ENCODE peak calls at places on chromosome 16, in five cellular contexts. S, O, D, U and H are unnamed samples. For H3K4me1, the result is how much of the 10 kb centered on the place peaks cover.

GRCh38 chr16:25264599-25264998 is 7.0 kb upstream of the ZKSCAN2 start:
- DNase-seq in S (no peak), O (no peak), D (no peak), U (peak), H (peak)

GRCh38 chr16:65476556-65476955 is 354.7 kb upstream of the CDH11 start:
- DNase-seq in S (no peak), O (no peak), D (no peak), U (no peak), H (no peak)

GRCh38 chr16:59988591-59988990 is 1254.5 kb upstream of the GOT2 start:
- DNase-seq in S (no peak), O (no peak), D (no peak), U (no peak), H (no peak)

GRCh38 chr16:89593841-89594240 is 18.3 kb downstream of the CPNE7 start:
- DNase-seq in S (no peak), O (no peak), D (no peak), U (no peak), H (no peak)

GRCh38 chr16:3121843-3122467 is 9.6 kb downstream of the ZNF205 start:
- DNase-seq in S (no peak), O (no peak), D (no peak), U (no peak), H (no peak)

GRCh38 chr16:17238285-17239028 is 232.3 kb downstream of the XYLT1 start:
- DNase-seq in S (no peak), O (no peak), D (no peak), U (no peak), H (no peak)

GRCh38 chr16:75341934-75342811 is 90.7 kb upstream of the BCAR1 start:
- DNase-seq in S (no peak), O (no peak), D (no peak), U (no peak), H (peak)

GRCh38 chr16:87441886-87442580 is 49.9 kb downstream of the MAP1LC3B start:
- DNase-seq in S (no peak), O (no peak), D (no peak), U (no peak), H (no peak)

GRCh38 chr16:72108353-72109102 is 14.9 kb downstream of the DHX38 start:
- DNase-seq in S (no peak), O (no peak), D (no peak), U (no peak), H (no peak)

GRCh38 chr16:66354321-66354854 is 12.1 kb upstream of the CDH5 start:
- DNase-seq in S (no peak), O (no peak), D (no peak), U (no peak), H (no peak)

GRCh38 chr16:1526608-1527555 is 6.6 kb upstream of the TMEM204 start:
- DNase-seq in S (no peak), O (no peak), D (no peak), U (no peak), H (no peak)

GRCh38 chr16:73505178-73505968 is 457.4 kb upstream of the ZFHX3 start:
- DNase-seq in S (no peak), O (no peak), D (no peak), U (no peak), H (no peak)

GRCh38 chr16:70749006-70749678 is 51.8 kb downstream of the VAC14 start:
- DNase-seq in S (no peak), O (no peak), D (no peak), U (no peak), H (no peak)

GRCh38 chr16:71645450-71645849 is 19.5 kb downstream of the MARVELD3 start:
- DNase-seq in S (peak), O (peak), D (no peak), U (peak), H (no peak)

GRCh38 chr16:14423344-14423743 is 206.7 kb downstream of the PARN start:
- DNase-seq in S (no peak), O (no peak), D (no peak), U (no peak), H (no peak)

GRCh38 chr16:16186820-16187219 is 36.5 kb downstream of the ABCC6 start:
- DNase-seq in S (no peak), O (no peak), D (no peak), U (no peak), H (no peak)

GRCh38 chr16:19588661-19589060 is 33.2 kb downstream of the VPS35L start:
- DNase-seq in S (no peak), O (no peak), D (no peak), U (no peak), H (peak)

GRCh38 chr16:3065742-3066439 is 451 bp downstream of the IL32 start:
- DNase-seq in S (no peak), O (no peak), D (no peak), U (no peak), H (no peak)

GRCh38 chr16:78179666-78180065 is 80.2 kb downstream of the WWOX start:
- DNase-seq in S (peak), O (no peak), D (no peak), U (no peak), H (no peak)

GRCh38 chr16:53087101-53087500 is 32.3 kb downstream of the CHD9 start:
- DNase-seq in S (no peak), O (no peak), D (no peak), U (no peak), H (no peak)

GRCh38 chr16:67087291-67087690 is 22.4 kb upstream of the PHAF1 start:
- DNase-seq in S (no peak), O (no peak), D (no peak), U (no peak), H (no peak)

GRCh38 chr16:74892574-74893461 is 92.1 kb downstream of the WDR59 start:
- DNase-seq in S (no peak), O (no peak), D (peak), U (no peak), H (no peak)

GRCh38 chr16:29653436-29653835 is 9.6 kb upstream of the SPN start:
- DNase-seq in S (no peak), O (no peak), D (no peak), U (no peak), H (no peak)

GRCh38 chr16:29702307-29702706 is 23.3 kb downstream of the QPRT start:
- DNase-seq in S (no peak), O (no peak), D (peak), U (no peak), H (no peak)

GRCh38 chr16:1773703-1774455 is 945 bp upstream of the MRPS34 start:
- DNase-seq in S (no peak), O (no peak), D (no peak), U (no peak), H (no peak)

GRCh38 chr16:83937267-83937666 is 15.8 kb upstream of the OSGIN1 start:
- DNase-seq in S (no peak), O (no peak), D (no peak), U (no peak), H (no peak)

GRCh38 chr16:83806036-83806435 is 1.7 kb upstream of the HSBP1 start:
- DNase-seq in S (no peak), O (no peak), D (no peak), U (no peak), H (no peak)

GRCh38 chr16:57485916-57486857 is at the start of gene DOK4:
- DNase-seq in S (no peak), O (peak), D (no peak), U (peak), H (peak)

GRCh38 chr16:1545044-1545736 is 11.7 kb downstream of the TMEM204 start:
- DNase-seq in S (peak), O (no peak), D (no peak), U (no peak), H (peak)

GRCh38 chr16:14963281-14964173 is 11.3 kb upstream of the PDXDC1 start:
- DNase-seq in S (no peak), O (no peak), D (no peak), U (no peak), H (no peak)

GRCh38 chr16:84013787-84014569 is 28.6 kb downstream of the SLC38A8 start:
- DNase-seq in S (peak), O (peak), D (peak), U (peak), H (peak)

GRCh38 chr16:70018254-70018653 is 67.1 kb downstream of the CLEC18A start:
- DNase-seq in S (peak), O (peak), D (peak), U (peak), H (peak)

GRCh38 chr16:23855010-23855409 is 19.2 kb downstream of the PRKCB start:
- DNase-seq in S (no peak), O (no peak), D (no peak), U (peak), H (no peak)

GRCh38 chr16:83615131-83615530 is 192.6 kb upstream of the HSBP1 start:
- DNase-seq in S (no peak), O (no peak), D (no peak), U (no peak), H (no peak)

GRCh38 chr16:68800257-68800875 is 43.0 kb upstream of the TANGO6 start:
- DNase-seq in S (peak), O (peak), D (peak), U (peak), H (peak)
- TF ChIP-seq MYC in S (no peak), O (no peak), D (no peak), U (peak), H (no peak)

GRCh38 chr16:49875812-49876715 is 20.2 kb upstream of the ZNF423 start:
- DNase-seq in S (no peak), O (no peak), D (no peak), U (no peak), H (no peak)
- H3K4me3 ChIP-seq in S (no peak), O (peak), D (no peak), U (no peak), H (no peak)

DNA sequence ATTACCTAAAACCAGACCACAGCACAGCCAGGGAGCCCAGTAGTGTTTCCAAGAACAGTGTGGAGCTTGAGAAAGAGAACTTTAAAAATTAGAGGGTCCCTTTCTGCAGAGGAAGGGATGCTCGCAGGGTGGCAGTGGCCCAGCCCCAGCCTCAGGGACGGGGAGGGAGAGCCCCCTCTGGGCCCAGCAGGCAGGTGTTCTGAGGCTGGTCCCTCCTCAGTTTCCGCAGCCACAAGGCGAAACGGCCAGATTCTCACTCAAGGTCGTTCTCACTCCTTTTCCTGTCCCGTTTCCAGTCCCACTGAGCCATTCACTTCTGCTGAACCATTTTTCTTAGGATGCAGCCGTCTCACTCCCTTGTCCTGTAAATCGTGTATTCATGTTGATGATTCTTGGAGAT is 20.0 kb downstream of the CIBAR2 start:
- DNase-seq in S (no peak), O (no peak), D (no peak), U (no peak), H (no peak)
- H3K4me1 ChIP-seq in S (under half), O (under half), D (under half), U (under half), H (under half)

DNA sequence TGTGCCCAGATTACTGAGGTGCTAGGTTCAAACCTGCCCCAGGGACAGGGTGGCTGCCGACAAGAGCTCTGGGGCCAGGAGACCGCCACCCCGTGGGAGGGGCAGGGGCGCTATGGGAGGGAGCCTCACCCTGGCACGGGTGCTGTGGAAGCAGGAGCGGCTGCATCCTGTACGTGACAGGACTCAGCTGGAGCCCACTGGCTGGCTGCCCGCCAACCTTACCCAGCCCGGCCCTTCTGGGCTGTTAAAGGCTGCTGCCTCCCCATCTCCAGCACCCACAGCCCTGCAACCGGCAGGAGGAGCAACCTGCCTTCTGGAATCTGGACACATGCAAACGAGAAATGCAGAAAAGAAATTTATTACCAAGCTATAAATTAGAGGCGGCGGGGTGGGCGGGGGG is 11.2 kb downstream of the PAM16 start:
- DNase-seq in S (no peak), O (no peak), D (no peak), U (no peak), H (peak)
- TF ChIP-seq MYC in S (no peak), O (no peak), D (no peak), U (no peak), H (no peak)

GRCh38 chr16:10939649-10940206 is 2.5 kb downstream of the DEXI start:
- DNase-seq in S (no peak), O (no peak), D (no peak), U (no peak), H (no peak)

GRCh38 chr16:10942352-10943297 is at the start of gene DEXI:
- DNase-seq in S (peak), O (peak), D (peak), U (peak), H (peak)

GRCh38 chr16:10941127-10941933 is 938 bp downstream of the DEXI start:
- DNase-seq in S (no peak), O (no peak), D (no peak), U (peak), H (no peak)

GRCh38 chr16:10938844-10939648 is 3.2 kb downstream of the DEXI start:
- DNase-seq in S (peak), O (no peak), D (no peak), U (peak), H (no peak)

GRCh38 chr16:10940501-10941079 is 1.7 kb downstream of the DEXI start:
- DNase-seq in S (no peak), O (no peak), D (no peak), U (no peak), H (no peak)
- H3K4me3 ChIP-seq in S (peak), O (peak), D (peak), U (peak), H (peak)